ENCODE peak calls at places on chromosomes 6 and 20, in five cellular contexts. L, Q, G, T and I are unnamed samples.

GRCh38 chr6:14386263-14386981 is 268.9 kb downstream of the CD83 start:
- DNase-seq in L (no peak), Q (no peak), G (no peak), T (no peak), I (no peak)

GRCh38 chr6:154839546-154839945 is 106.3 kb downstream of the SCAF8 start:
- DNase-seq in L (no peak), Q (no peak), G (no peak), T (no peak), I (no peak)

GRCh38 chr20:49747707-49748524 is 34.2 kb upstream of the B4GALT5 start:
- DNase-seq in L (peak), Q (no peak), G (peak), T (no peak), I (no peak)

GRCh38 chr6:106089981-106090380 is 3.8 kb downstream of the PRDM1 start:
- DNase-seq in L (no peak), Q (no peak), G (no peak), T (no peak), I (peak)

GRCh38 chr6:81565071-81565470 is 187.4 kb downstream of the TENT5A start:
- DNase-seq in L (no peak), Q (no peak), G (no peak), T (no peak), I (no peak)

GRCh38 chr6:5094327-5094726 is 9.2 kb downstream of the PPP1R3G start:
- DNase-seq in L (peak), Q (no peak), G (peak), T (no peak), I (no peak)

GRCh38 chr6:4134841-4135664 is at the start of gene ECI2:
- DNase-seq in L (peak), Q (peak), G (peak), T (peak), I (no peak)

GRCh38 chr6:114543696-114544095 is 200.9 kb upstream of the HS3ST5 start:
- DNase-seq in L (no peak), Q (no peak), G (no peak), T (no peak), I (no peak)

GRCh38 chr6:33075568-33076405 is at the start of gene HLA-DPB1:
- DNase-seq in L (peak), Q (no peak), G (peak), T (peak), I (no peak)

GRCh38 chr20:25286917-25287316 is 39.0 kb downstream of the PYGB start:
- DNase-seq in L (no peak), Q (no peak), G (no peak), T (no peak), I (no peak)

GRCh38 chr20:5657190-5657872 is 92.9 kb upstream of the SHLD1 start:
- DNase-seq in L (peak), Q (no peak), G (peak), T (no peak), I (no peak)

GRCh38 chr6:139149383-139149782 is 14.5 kb downstream of the HECA start:
- DNase-seq in L (no peak), Q (no peak), G (no peak), T (no peak), I (no peak)

GRCh38 chr6:107020239-107020638 is 7.8 kb upstream of the MTRES1 start:
- DNase-seq in L (no peak), Q (no peak), G (no peak), T (no peak), I (no peak)

GRCh38 chr6:75481936-75482593 is 11.5 kb downstream of the FILIP1 start:
- DNase-seq in L (no peak), Q (no peak), G (peak), T (no peak), I (no peak)

GRCh38 chr6:83384751-83385150 is 46.1 kb downstream of the ME1 start:
- DNase-seq in L (peak), Q (no peak), G (no peak), T (no peak), I (no peak)

GRCh38 chr6:106069478-106069877 is 16.7 kb upstream of the PRDM1 start:
- DNase-seq in L (peak), Q (no peak), G (peak), T (no peak), I (no peak)

GRCh38 chr6:114085206-114085605 is 114.3 kb upstream of the HDAC2 start:
- DNase-seq in L (no peak), Q (no peak), G (no peak), T (no peak), I (no peak)

GRCh38 chr6:12570461-12571030 is 146.0 kb upstream of the PHACTR1 start:
- DNase-seq in L (peak), Q (no peak), G (no peak), T (no peak), I (no peak)

GRCh38 chr6:26296857-26297648 is 67.9 kb upstream of the BTN3A2 start:
- DNase-seq in L (peak), Q (no peak), G (no peak), T (no peak), I (no peak)

GRCh38 chr6:114879719-114880118 is 536.9 kb upstream of the HS3ST5 start:
- DNase-seq in L (no peak), Q (no peak), G (no peak), T (no peak), I (no peak)

GRCh38 chr6:107490568-107491058 is 696 bp downstream of the SOBP start:
- DNase-seq in L (no peak), Q (no peak), G (peak), T (no peak), I (no peak)

GRCh38 chr20:51121901-51122412 is 99.0 kb upstream of the KCNG1 start:
- DNase-seq in L (no peak), Q (no peak), G (peak), T (no peak), I (no peak)

GRCh38 chr6:24428615-24429014 is 25.9 kb downstream of the MRS2 start:
- DNase-seq in L (no peak), Q (no peak), G (peak), T (no peak), I (no peak)

GRCh38 chr6:157269261-157269794 is 54.0 kb downstream of the TMEM242 start:
- DNase-seq in L (peak), Q (no peak), G (peak), T (no peak), I (no peak)

GRCh38 chr20:50837532-50838321 is 42.9 kb downstream of the BCAS4 start:
- DNase-seq in L (no peak), Q (no peak), G (peak), T (no peak), I (no peak)

GRCh38 chr6:42898891-42899361 is 16.9 kb upstream of the PTCRA start:
- DNase-seq in L (peak), Q (peak), G (no peak), T (peak), I (peak)

GRCh38 chr20:1828786-1829131 is 66.4 kb upstream of the SIRPA start:
- DNase-seq in L (no peak), Q (no peak), G (no peak), T (no peak), I (no peak)

GRCh38 chr20:41330343-41330720 is 10.3 kb upstream of the LPIN3 start:
- DNase-seq in L (no peak), Q (no peak), G (no peak), T (no peak), I (no peak)

GRCh38 chr6:30047220-30047619 is 13.8 kb upstream of the POLR1H start:
- DNase-seq in L (no peak), Q (no peak), G (no peak), T (no peak), I (no peak)

GRCh38 chr20:23414526-23415188 is 6.6 kb downstream of the NAPB start:
- DNase-seq in L (no peak), Q (no peak), G (no peak), T (no peak), I (no peak)

GRCh38 chr6:91097316-91097878 is 510.5 kb upstream of the MAP3K7 start:
- DNase-seq in L (peak), Q (no peak), G (no peak), T (no peak), I (no peak)

GRCh38 chr6:16872543-16873230 is 111.4 kb upstream of the ATXN1 start:
- DNase-seq in L (no peak), Q (no peak), G (no peak), T (no peak), I (no peak)

GRCh38 chr6:7587631-7588100 is 2.3 kb upstream of the SNRNP48 start:
- DNase-seq in L (peak), Q (no peak), G (no peak), T (no peak), I (no peak)

GRCh38 chr20:5776074-5776473 is 25.9 kb downstream of the SHLD1 start:
- DNase-seq in L (no peak), Q (no peak), G (no peak), T (no peak), I (no peak)

GRCh38 chr6:44474643-44475042 is 87.1 kb downstream of the CDC5L start:
- DNase-seq in L (no peak), Q (no peak), G (no peak), T (no peak), I (no peak)

GRCh38 chr6:7431594-7432390 is 42.2 kb downstream of the RIOK1 start:
- DNase-seq in L (peak), Q (no peak), G (no peak), T (no peak), I (no peak)